ENCODE peak calls at places on chromosomes 2 and 18, in nine cellular contexts. V is A549, J is IMR-90, I is body of pancreas, R is suprapubic skin, E is HepG2, K is HCT116, L is Peyer's patch, C is heart left ventricle. B is an unnamed sample. For H3K9me3, the result is how much of the 10 kb centered on the place peaks cover.

GRCh38 chr2:176637497-176638166 is 368.4 kb downstream of the MTX2 start:
- DNase-seq in R (peak), V (peak), C (peak), I (peak), K (no peak), J (peak), E (no peak), L (peak), B (peak)

GRCh38 chr2:236749346-236749745 is 179.7 kb downstream of the ACKR3 start:
- DNase-seq in V (no peak), R (no peak), C (no peak), L (no peak), K (no peak), I (no peak), E (no peak), J (peak), B (peak)

GRCh38 chr18:7725897-7726296 is 158.8 kb downstream of the PTPRM start:
- DNase-seq in J (no peak), I (no peak), V (no peak), K (no peak), C (no peak), L (no peak), R (no peak), E (no peak), B (no peak)

GRCh38 chr18:7535436-7536190 is 31.5 kb upstream of the PTPRM start:
- DNase-seq in J (peak), E (no peak), K (no peak), C (no peak), V (no peak), L (no peak), I (no peak), R (no peak), B (no peak)

GRCh38 chr2:125471963-125472362 is 1184.0 kb upstream of the GYPC start:
- DNase-seq in V (peak), I (peak), K (no peak), C (no peak), J (peak), R (no peak), L (peak), E (peak), B (no peak)

GRCh38 chr2:214006601-214007000 is 404.3 kb upstream of the VWC2L start:
- DNase-seq in E (no peak), J (peak), V (no peak), I (no peak), R (no peak), K (no peak), L (no peak), C (no peak), B (no peak)

GRCh38 chr2:234304945-234305344 is 191.9 kb downstream of the ARL4C start:
- DNase-seq in R (no peak), J (peak), E (no peak), C (no peak), I (no peak), V (peak), K (no peak), L (no peak), B (no peak)

GRCh38 chr2:241514545-241514944 is 6.2 kb upstream of the STK25 start:
- DNase-seq in J (peak), V (no peak), K (no peak), C (no peak), I (no peak), E (no peak), R (no peak), L (no peak), B (no peak)

GRCh38 chr18:51765712-51766360 is 568.4 kb upstream of the MEX3C start:
- DNase-seq in R (no peak), K (no peak), E (no peak), V (no peak), L (no peak), I (no peak), C (no peak), J (no peak), B (no peak)

GRCh38 chr2:28543316-28544068 is 47.6 kb downstream of the PLB1 start:
- DNase-seq in R (no peak), I (no peak), K (no peak), V (no peak), E (no peak), C (no peak), L (no peak), J (peak), B (no peak)

GRCh38 chr18:7822435-7823425 is 255.6 kb downstream of the PTPRM start:
- DNase-seq in I (no peak), L (no peak), V (no peak), K (no peak), R (no peak), J (no peak), C (peak), E (no peak), B (peak)

GRCh38 chr2:19848952-19849351 is 52.8 kb downstream of the TTC32 start:
- DNase-seq in K (no peak), E (no peak), R (no peak), L (no peak), I (no peak), J (no peak), V (no peak), C (no peak), B (no peak)

GRCh38 chr2:55958756-55959155 is 35.2 kb upstream of the EFEMP1 start:
- DNase-seq in V (no peak), C (no peak), R (no peak), J (no peak), E (no peak), K (no peak), L (no peak), I (no peak), B (no peak)

GRCh38 chr18:50356036-50356945 is 18.6 kb upstream of the SKA1 start:
- DNase-seq in J (no peak), L (no peak), V (no peak), E (peak), R (no peak), K (peak), C (no peak), I (no peak), B (no peak)

GRCh38 chr2:197103363-197103762 is 176.9 kb upstream of the PGAP1 start:
- DNase-seq in I (no peak), K (no peak), V (no peak), E (no peak), R (no peak), J (no peak), L (no peak), C (no peak), B (no peak)

GRCh38 chr2:73832905-73833304 is 4.1 kb downstream of the STAMBP start:
- DNase-seq in I (no peak), E (no peak), C (no peak), R (no peak), J (peak), L (no peak), V (no peak), K (no peak), B (no peak)

GRCh38 chr18:77206676-77207370 is 42.8 kb upstream of the GALR1 start:
- DNase-seq in J (peak), V (no peak), C (peak), E (no peak), R (no peak), L (no peak), K (no peak), I (peak), B (peak)

GRCh38 chr2:200616656-200617055 is 30.8 kb downstream of the AOX1 start:
- DNase-seq in V (no peak), C (no peak), E (no peak), K (no peak), I (no peak), L (no peak), J (peak), R (no peak), B (no peak)

GRCh38 chr2:125559186-125559585 is 1096.8 kb upstream of the GYPC start:
- DNase-seq in J (no peak), C (no peak), L (no peak), E (no peak), K (no peak), V (no peak), R (no peak), I (no peak), B (no peak)

GRCh38 chr2:58686757-58687156 is 445.6 kb upstream of the FANCL start:
- DNase-seq in V (no peak), E (no peak), I (no peak), L (no peak), K (no peak), C (no peak), R (no peak), J (no peak), B (no peak)

GRCh38 chr18:24071029-24071428 is 56.5 kb downstream of the TTC39C start:
- DNase-seq in E (peak), R (no peak), J (no peak), I (no peak), L (no peak), V (no peak), K (no peak), C (no peak), B (no peak)

GRCh38 chr2:63805412-63805811 is 36.3 kb upstream of the UGP2 start:
- DNase-seq in E (no peak), L (no peak), R (no peak), I (no peak), V (no peak), C (no peak), K (no peak), J (no peak), B (no peak)

GRCh38 chr2:78397198-78397597 is 628.3 kb upstream of the REG3G start:
- DNase-seq in L (no peak), C (no peak), R (no peak), K (no peak), E (no peak), V (no peak), I (no peak), J (no peak), B (no peak)

GRCh38 chr2:43099797-43100196 is 126.6 kb downstream of the ZFP36L2 start:
- DNase-seq in J (no peak), L (no peak), K (no peak), V (no peak), R (no peak), I (no peak), E (no peak), C (no peak), B (no peak)

GRCh38 chr2:217691920-217692666 is 310.7 kb downstream of the TNS1 start:
- DNase-seq in V (no peak), C (peak), E (no peak), R (peak), I (peak), J (peak), K (no peak), L (peak), B (no peak)

GRCh38 chr2:98188351-98189046 is 101.5 kb downstream of the VWA3B start:
- DNase-seq in L (no peak), C (no peak), K (peak), I (no peak), R (no peak), V (no peak), J (no peak), E (peak), B (no peak)

GRCh38 chr2:127173073-127173472 is 47.0 kb downstream of the CYP27C1 start:
- DNase-seq in J (peak), L (no peak), E (no peak), C (peak), R (peak), K (no peak), V (no peak), I (no peak), B (no peak)

GRCh38 chr2:114543106-114543806 is 100.8 kb downstream of the DPP10 start:
- DNase-seq in E (peak), L (peak), I (peak), K (no peak), C (peak), R (no peak), V (no peak), J (no peak), B (peak)

GRCh38 chr2:57877811-57878572 is 168.6 kb upstream of the VRK2 start:
- DNase-seq in E (no peak), C (no peak), J (no peak), K (no peak), V (no peak), I (no peak), L (no peak), R (no peak), B (no peak)

DNA sequence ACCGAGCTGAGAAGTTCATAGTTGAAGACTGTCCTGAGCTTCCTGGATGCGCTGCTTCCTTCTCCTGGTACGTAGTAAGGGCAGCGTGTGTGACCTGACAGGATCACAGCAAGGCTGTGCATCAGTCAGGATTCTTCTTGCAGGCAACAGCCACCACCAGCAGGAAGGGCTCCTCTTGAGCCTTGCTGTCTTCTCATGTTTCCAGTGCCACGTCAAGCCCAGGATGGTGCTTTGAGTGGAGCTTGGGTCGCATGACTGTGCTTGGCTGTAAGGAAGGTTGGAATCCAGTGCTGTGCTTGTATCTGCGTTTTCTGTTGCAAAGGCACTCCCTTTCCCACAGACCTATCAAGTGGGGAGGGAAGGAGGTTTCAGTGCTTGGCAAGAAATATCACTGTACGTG is 194.3 kb downstream of the LDLRAD4 start:
- DNase-seq in K (no peak), L (no peak), V (no peak), C (no peak), E (no peak), J (no peak), R (no peak), I (no peak), B (no peak)
- H3K4me3 ChIP-seq in K (no peak), L (no peak), V (no peak), C (no peak), E (no peak), J (no peak), R (no peak), I (no peak), B (no peak)

DNA sequence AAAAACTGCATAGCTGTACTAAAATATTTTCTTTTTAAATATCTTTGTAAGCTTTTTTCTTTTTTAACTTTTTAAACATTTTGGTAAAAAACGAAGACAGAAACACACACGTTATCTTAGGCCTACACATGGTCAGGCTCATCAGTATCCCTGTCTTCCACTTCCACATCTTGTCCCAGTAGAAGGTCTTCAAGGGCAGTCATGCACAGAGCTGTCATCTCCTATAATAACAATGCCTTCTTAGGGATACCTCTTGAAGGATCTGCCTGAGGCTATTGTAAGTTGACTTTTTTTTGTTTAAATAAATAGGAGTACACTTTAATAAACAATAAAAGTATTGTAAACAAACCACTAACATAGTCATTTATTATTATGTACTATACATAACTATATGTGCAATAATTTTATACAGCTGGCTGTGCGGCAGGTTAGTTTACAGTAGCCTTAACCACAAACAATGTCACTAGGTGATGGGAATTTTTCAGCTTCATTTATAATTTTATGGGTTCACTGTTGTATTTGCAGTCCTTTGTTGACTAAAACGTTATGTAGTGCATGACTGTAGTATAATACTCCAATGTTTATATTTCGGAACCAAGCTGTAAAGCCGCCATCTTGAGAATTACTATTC is 124.4 kb downstream of the MAP4K4 start:
- DNase-seq in K (no peak), C (no peak), I (no peak), L (no peak), J (no peak), R (no peak), E (no peak), V (no peak), B (no peak)
- H3K9me3 ChIP-seq in K (under half), C (under half), I (under half), L (under half), J (under half), R (under half), E (under half), V (under half), B (under half)

DNA sequence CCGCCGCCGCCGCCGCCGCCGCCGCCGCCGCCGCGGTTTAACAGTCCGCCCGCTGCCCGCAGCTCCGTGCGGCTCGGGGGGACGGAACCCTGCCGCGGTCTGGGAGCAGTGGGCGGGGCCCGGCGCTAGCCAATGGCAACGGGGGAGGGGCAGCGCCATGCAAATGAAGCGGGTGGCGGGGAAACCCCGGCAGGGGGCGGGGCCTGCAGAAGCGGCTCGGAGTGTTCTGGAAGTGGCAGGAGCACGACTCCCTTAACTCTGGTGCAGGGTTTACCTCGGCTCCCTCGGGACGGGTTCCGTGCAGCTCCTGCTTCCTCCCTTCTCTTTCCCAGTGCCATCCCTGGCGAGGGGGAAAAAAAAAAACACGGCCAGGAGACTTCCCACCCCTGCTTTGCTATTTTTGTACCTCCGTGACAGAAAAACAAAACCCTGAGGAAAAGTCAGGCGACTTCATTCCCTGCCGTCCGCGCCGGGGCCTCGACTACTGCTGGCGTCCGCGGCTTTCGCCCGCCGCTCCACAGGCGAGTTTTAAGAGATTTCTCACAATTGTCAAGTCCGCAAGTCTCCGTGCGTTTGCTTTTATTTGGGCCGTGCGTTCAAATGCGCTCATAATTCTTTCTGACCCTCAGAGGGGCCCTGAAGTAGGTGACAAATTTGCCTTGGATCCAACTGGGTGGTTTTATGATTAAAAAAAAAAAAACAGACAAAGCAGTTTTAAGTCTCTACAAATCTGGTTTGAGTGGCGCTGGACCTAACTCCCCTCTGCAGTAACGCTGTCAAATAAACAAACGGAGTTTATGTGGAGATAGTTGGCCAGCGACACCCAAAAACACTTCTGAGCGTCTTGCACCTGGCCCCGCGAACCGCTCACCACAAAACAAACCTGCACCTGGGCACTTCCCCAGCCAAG is at the start of gene KANSL1L:
- DNase-seq in I (peak), E (peak), R (peak), L (peak), V (peak), C (peak), J (peak), K (peak), B (peak)
- TF ChIP-seq POLR2A in I (peak), E (peak), R (peak), L (peak), V (peak), C (peak), J (peak), K (no peak), B (peak)

GRCh38 chr2:32624813-32625212 is 3.0 kb upstream of the TTC27 start:
- DNase-seq in E (no peak), L (no peak), C (no peak), J (no peak), V (no peak), K (no peak), I (no peak), R (no peak), B (no peak)

GRCh38 chr2:32627441-32627900 is 379 bp upstream of the TTC27 start:
- DNase-seq in C (peak), V (peak), I (peak), L (peak), K (no peak), R (no peak), J (peak), E (peak), B (peak)

GRCh38 chr2:32623311-32623706 is 4.5 kb upstream of the TTC27 start:
- DNase-seq in R (no peak), L (no peak), C (no peak), E (no peak), V (no peak), J (no peak), K (no peak), I (no peak), B (no peak)

GRCh38 chr2:32626591-32627221 is 1.1 kb upstream of the TTC27 start:
- DNase-seq in J (no peak), K (no peak), E (no peak), R (no peak), L (no peak), I (no peak), C (no peak), V (no peak), B (no peak)

DNA sequence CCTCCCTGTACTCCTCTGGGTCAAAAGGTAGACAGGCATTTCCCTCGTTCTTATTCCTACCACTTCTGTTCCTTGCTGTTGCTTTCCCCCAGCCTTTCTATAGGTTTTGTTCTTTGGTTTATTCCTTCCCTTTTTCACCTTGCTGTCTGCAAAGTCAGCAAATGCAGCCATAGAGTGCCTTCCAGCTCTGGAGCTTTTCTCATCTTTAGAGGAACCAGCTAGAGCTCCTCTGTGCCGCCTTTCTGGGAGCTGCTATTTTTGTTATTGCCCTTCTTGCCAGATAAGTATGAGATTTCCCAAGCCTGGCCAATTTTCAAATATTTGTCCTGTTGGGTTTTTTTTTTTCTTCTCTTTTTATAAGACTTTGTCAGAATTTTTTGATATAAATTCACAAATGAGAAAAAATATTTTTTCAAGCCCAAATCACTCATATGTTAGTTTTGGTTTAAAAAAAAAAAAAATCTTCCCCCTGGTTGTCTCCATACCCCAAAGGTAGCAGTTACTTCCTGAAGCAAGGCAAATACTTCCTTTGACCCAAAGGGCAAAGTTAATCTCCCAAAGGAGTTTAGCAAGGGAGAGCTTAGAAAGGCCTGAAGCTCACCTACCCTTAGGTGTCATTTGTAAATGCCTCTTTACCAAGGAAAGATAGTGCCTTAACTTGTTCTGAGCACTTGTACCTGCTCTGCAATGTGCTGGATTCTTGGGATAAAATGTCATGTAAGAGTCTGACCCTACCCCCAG is 5.1 kb upstream of the TTC27 start:
- DNase-seq in J (no peak), E (peak), I (no peak), K (no peak), C (no peak), L (no peak), V (no peak), R (no peak), B (no peak)
- H3K4me3 ChIP-seq in J (no peak), E (no peak), I (no peak), K (no peak), C (no peak), L (no peak), V (no peak), R (no peak), B (no peak)

B was measured in thyroid gland.